ENCODE peak calls at places on chromosome 20, in nine cellular contexts. V is cardiac fibroblast, F is coronary artery, E is SJSA1, J is GM23338, G is heart left ventricle, X is AG04450, P is trophoblast cell, A is left lung. I is an unnamed sample.

GRCh38 chr20:19947611-19948264 is 69.4 kb upstream of the NAA20 start:
- DNase-seq in A (no peak), J (peak), P (peak), V (peak), X (peak), F (no peak), G (no peak), E (peak), I (no peak)

GRCh38 chr20:51636123-51636522 is 93.6 kb upstream of the NFATC2 start:
- DNase-seq in G (no peak), A (no peak), J (no peak), F (no peak), E (no peak), P (no peak), V (no peak), X (no peak), I (no peak)

GRCh38 chr20:48384147-48384818 is 443.5 kb downstream of the PREX1 start:
- DNase-seq in V (no peak), E (no peak), X (no peak), G (no peak), J (peak), A (no peak), P (no peak), F (no peak), I (no peak)

GRCh38 chr20:61185841-61186601 is 66.0 kb upstream of the CDH4 start:
- DNase-seq in E (peak), X (peak), V (peak), G (no peak), F (no peak), J (no peak), P (peak), A (no peak), I (peak)

GRCh38 chr20:35503281-35503680 is 26.2 kb downstream of the C20orf173 start:
- DNase-seq in F (no peak), J (no peak), E (no peak), A (no peak), V (no peak), P (no peak), X (no peak), G (no peak), I (no peak)

GRCh38 chr20:48697845-48698491 is 129.8 kb downstream of the PREX1 start:
- DNase-seq in P (peak), F (peak), G (peak), X (peak), E (peak), V (peak), J (no peak), A (peak), I (peak)

GRCh38 chr20:52747736-52748135 is 224.4 kb upstream of the TSHZ2 start:
- DNase-seq in A (no peak), V (peak), G (no peak), E (no peak), F (no peak), X (no peak), P (no peak), J (peak), I (no peak)

GRCh38 chr20:55649254-55649653 is 356.1 kb downstream of the CBLN4 start:
- DNase-seq in V (no peak), P (no peak), X (no peak), E (no peak), G (no peak), F (no peak), A (no peak), J (no peak), I (no peak)

GRCh38 chr20:58113706-58114105 is 114.7 kb downstream of the ANKRD60 start:
- DNase-seq in V (no peak), X (no peak), F (peak), P (no peak), J (no peak), E (no peak), A (no peak), G (no peak), I (no peak)

GRCh38 chr20:47559141-47559540 is 57.5 kb downstream of the NCOA3 start:
- DNase-seq in V (peak), G (no peak), P (no peak), F (no peak), X (no peak), A (no peak), E (no peak), J (no peak), I (no peak)

GRCh38 chr20:16314722-16315121 is 258.5 kb downstream of the KIF16B start:
- DNase-seq in V (no peak), G (no peak), E (no peak), X (no peak), A (no peak), P (no peak), F (no peak), J (no peak), I (no peak)

GRCh38 chr20:4962257-4962855 is 39.0 kb downstream of the SLC23A2 start:
- DNase-seq in J (no peak), V (no peak), P (peak), X (no peak), E (no peak), A (no peak), G (no peak), F (no peak), I (no peak)

GRCh38 chr20:4509825-4510522 is 211.7 kb upstream of the PRND start:
- DNase-seq in E (no peak), X (no peak), J (no peak), V (no peak), P (no peak), A (no peak), G (no peak), F (no peak), I (no peak)

GRCh38 chr20:20233041-20233514 is 134.8 kb upstream of the INSM1 start:
- DNase-seq in E (no peak), G (no peak), F (no peak), X (no peak), P (no peak), J (no peak), A (no peak), V (no peak), I (no peak)

GRCh38 chr20:14553774-14554524 is 216.5 kb upstream of the FLRT3 start:
- DNase-seq in P (peak), F (no peak), J (no peak), E (no peak), X (no peak), G (no peak), A (no peak), V (peak), I (no peak)

GRCh38 chr20:11045412-11046175 is 371.8 kb upstream of the JAG1 start:
- DNase-seq in E (no peak), F (no peak), A (no peak), V (no peak), G (no peak), X (no peak), P (no peak), J (no peak), I (no peak)

GRCh38 chr20:50248104-50248631 is 57.5 kb downstream of the CEBPB start:
- DNase-seq in A (no peak), E (no peak), P (peak), J (no peak), F (no peak), X (no peak), V (peak), G (no peak), I (peak)

GRCh38 chr20:38445901-38446425 is 10.8 kb upstream of the SNHG17 start:
- DNase-seq in A (no peak), V (no peak), F (no peak), P (no peak), G (no peak), J (no peak), X (no peak), E (no peak), I (peak)

GRCh38 chr20:57697540-57697939 is 12.3 kb downstream of the PMEPA1 start:
- DNase-seq in X (no peak), A (no peak), F (no peak), J (no peak), V (no peak), G (no peak), E (no peak), P (no peak), I (no peak)

GRCh38 chr20:49245921-49246740 is 26.9 kb downstream of the DDX27 start:
- DNase-seq in A (no peak), E (no peak), X (peak), F (no peak), G (no peak), P (peak), J (peak), V (peak), I (peak)

GRCh38 chr20:23082846-23083552 is 3.1 kb downstream of the CD93 start:
- DNase-seq in P (no peak), V (peak), A (peak), X (no peak), J (peak), E (no peak), F (peak), G (peak), I (no peak)

GRCh38 chr20:25248501-25249172 is 752 bp downstream of the PYGB start:
- DNase-seq in X (no peak), J (peak), P (peak), E (no peak), G (no peak), F (no peak), A (peak), V (peak), I (peak)

GRCh38 chr20:19936801-19937583 is 80.2 kb upstream of the NAA20 start:
- DNase-seq in P (no peak), F (no peak), V (no peak), X (no peak), A (peak), J (no peak), G (peak), E (no peak), I (no peak)

GRCh38 chr20:61577065-61577464 is 325.0 kb downstream of the CDH4 start:
- DNase-seq in X (no peak), J (no peak), V (no peak), A (no peak), E (no peak), F (no peak), P (no peak), G (no peak), I (peak)

GRCh38 chr20:46994341-46994740 is 99.7 kb downstream of the EYA2 start:
- DNase-seq in A (no peak), X (no peak), J (no peak), E (no peak), F (no peak), P (no peak), G (no peak), V (no peak), I (no peak)

GRCh38 chr20:39829255-39829654 is 859.8 kb downstream of the MAFB start:
- DNase-seq in J (peak), F (no peak), V (peak), P (no peak), E (no peak), X (no peak), A (no peak), G (no peak), I (no peak)

GRCh38 chr20:4563534-4563933 is 158.2 kb upstream of the PRND start:
- DNase-seq in A (no peak), X (no peak), P (peak), V (peak), J (peak), E (peak), G (no peak), F (no peak), I (no peak)

GRCh38 chr20:20010639-20011500 is 6.3 kb upstream of the NAA20 start:
- DNase-seq in J (no peak), P (no peak), V (peak), E (no peak), F (no peak), G (no peak), A (no peak), X (peak), I (peak)

GRCh38 chr20:21182832-21183563 is 57.1 kb downstream of the KIZ start:
- DNase-seq in J (no peak), V (peak), X (peak), G (no peak), F (no peak), A (no peak), P (peak), E (peak), I (peak)

GRCh38 chr20:4195499-4195898 is 180.1 kb upstream of the RNF24 start:
- DNase-seq in P (no peak), X (no peak), G (no peak), J (peak), E (no peak), V (no peak), F (no peak), A (no peak), I (no peak)

GRCh38 chr20:32652739-32653526 is 20.8 kb downstream of the C20orf203 start:
- DNase-seq in A (peak), V (peak), F (peak), J (peak), P (peak), G (peak), X (peak), E (peak), I (peak)

GRCh38 chr20:34242879-34243278 is 1.7 kb downstream of the ASIP start:
- DNase-seq in P (no peak), J (no peak), E (no peak), A (no peak), G (no peak), F (no peak), X (no peak), V (no peak), I (no peak)

GRCh38 chr20:1418335-1418734 is 25.5 kb upstream of the FKBP1A start:
- DNase-seq in P (peak), A (no peak), E (no peak), X (no peak), J (no peak), V (peak), G (no peak), F (no peak), I (no peak)

GRCh38 chr20:35820715-35821114 is 48.9 kb downstream of the PHF20 start:
- DNase-seq in F (no peak), P (no peak), V (peak), E (no peak), J (no peak), G (no peak), A (no peak), X (no peak), I (no peak)

GRCh38 chr20:33111306-33111705 is 31.9 kb downstream of the BPIFB4 start:
- DNase-seq in V (no peak), X (no peak), G (no peak), P (no peak), F (no peak), A (no peak), E (no peak), J (no peak), I (no peak)

GRCh38 chr20:46770330-46771194 is 61.1 kb downstream of the SLC2A10 start:
- DNase-seq in X (no peak), F (no peak), V (no peak), P (no peak), A (no peak), E (no peak), J (no peak), G (no peak), I (no peak)

GRCh38 chr20:4045082-4045481 is 29.7 kb upstream of the RNF24 start:
- DNase-seq in G (no peak), A (no peak), X (no peak), V (no peak), F (no peak), P (no peak), E (peak), J (no peak), I (no peak)

GRCh38 chr20:44810391-44811149 is at the start of gene RIMS4:
- DNase-seq in J (peak), P (peak), F (peak), X (no peak), E (no peak), G (no peak), V (no peak), A (no peak), I (no peak)

DNA sequence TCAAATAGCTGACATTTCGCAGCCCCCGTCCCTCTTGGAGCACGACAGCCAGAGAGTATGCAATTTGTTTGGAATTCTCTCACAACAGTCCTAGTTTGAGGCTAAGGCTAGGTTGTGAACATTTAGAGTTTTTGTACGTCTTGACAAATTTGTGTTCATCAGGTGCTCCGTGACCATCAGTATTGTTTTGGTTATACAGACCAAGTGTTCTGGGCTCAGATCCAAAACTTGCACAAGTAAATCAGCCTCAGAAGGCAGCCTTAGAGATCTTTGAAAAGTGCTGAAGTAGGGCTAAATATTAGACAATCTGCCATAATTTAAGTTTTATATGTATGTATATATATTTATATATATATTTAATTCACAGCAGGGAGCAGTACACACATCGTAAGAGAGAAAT is 83.5 kb downstream of the PLCB1 start:
- DNase-seq in E (no peak), J (no peak), G (no peak), P (no peak), A (no peak), X (peak), V (peak), F (no peak), I (no peak)
- H3K4me3 ChIP-seq in E (no peak), J (no peak), G (no peak), P (no peak), A (no peak), X (no peak), V (no peak), F (no peak), I (no peak)

GRCh38 chr20:62898970-62899632 is 27.2 kb downstream of the DIDO1 start:
- DNase-seq in E (no peak), G (no peak), F (no peak), X (no peak), P (no peak), J (no peak), V (no peak), A (no peak), I (peak)
- H3K4me3 ChIP-seq in E (no peak), G (no peak), F (no peak), X (no peak), P (no peak), J (no peak), V (no peak), A (no peak), I (no peak)

GRCh38 chr20:17771206-17772004 is 71.6 kb downstream of the BANF2 start:
- DNase-seq in F (no peak), G (no peak), A (no peak), P (peak), E (peak), V (no peak), J (no peak), X (no peak), I (no peak)

GRCh38 chr20:17772005-17772343 is 72.2 kb downstream of the BANF2 start:
- DNase-seq in X (no peak), A (no peak), J (no peak), V (no peak), P (no peak), G (no peak), F (no peak), E (no peak), I (no peak)

DNA sequence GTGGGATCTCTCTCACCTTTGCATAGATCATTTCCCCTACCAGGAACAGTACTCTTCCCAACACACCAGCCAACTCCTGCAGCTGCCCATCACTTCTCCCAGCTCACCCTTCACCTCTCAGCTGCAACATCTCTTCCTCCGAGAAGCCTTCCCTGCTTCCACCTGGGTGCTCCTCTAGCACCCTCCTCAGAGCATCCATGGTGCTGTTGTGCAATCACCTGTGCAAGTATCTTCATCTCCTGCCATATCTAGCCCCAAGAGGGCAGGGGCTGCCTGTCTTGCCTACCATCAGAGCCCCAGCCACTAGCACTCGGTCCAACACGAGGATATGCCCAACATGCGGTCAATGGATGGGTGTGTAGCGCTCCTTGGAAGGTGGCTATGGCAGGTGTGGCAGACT is 75.8 kb downstream of the BANF2 start:
- DNase-seq in V (no peak), X (no peak), P (no peak), G (no peak), A (no peak), J (no peak), E (no peak), F (no peak), I (no peak)
- H3K4me3 ChIP-seq in V (no peak), X (no peak), P (no peak), G (no peak), A (no peak), J (no peak), E (no peak), F (no peak), I (no peak)

DNA sequence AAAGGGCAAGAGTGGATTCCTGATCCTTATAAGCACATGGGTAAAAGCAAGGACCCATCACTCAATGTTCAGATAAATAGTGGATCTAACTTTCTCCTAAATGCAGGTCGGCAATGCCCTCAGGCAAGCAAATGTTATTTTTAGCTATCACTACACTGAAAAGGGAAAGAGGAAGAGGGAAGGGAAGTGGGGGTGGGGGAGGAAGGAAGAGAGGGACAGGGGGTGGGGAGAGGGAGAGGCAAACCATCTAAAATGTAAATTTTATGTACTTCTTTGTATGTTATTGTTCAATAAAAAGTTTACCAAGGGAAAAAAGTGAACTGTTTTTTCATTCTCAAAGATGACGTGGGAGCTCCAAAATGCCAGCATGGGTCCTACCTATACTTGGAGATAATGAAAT is 44.2 kb downstream of the CHD6 start:
- DNase-seq in P (no peak), J (no peak), V (no peak), X (no peak), G (no peak), A (no peak), E (no peak), F (no peak), I (no peak)
- H3K4me3 ChIP-seq in P (no peak), J (peak), V (no peak), X (no peak), G (no peak), A (no peak), E (no peak), F (no peak), I (no peak)

DNA sequence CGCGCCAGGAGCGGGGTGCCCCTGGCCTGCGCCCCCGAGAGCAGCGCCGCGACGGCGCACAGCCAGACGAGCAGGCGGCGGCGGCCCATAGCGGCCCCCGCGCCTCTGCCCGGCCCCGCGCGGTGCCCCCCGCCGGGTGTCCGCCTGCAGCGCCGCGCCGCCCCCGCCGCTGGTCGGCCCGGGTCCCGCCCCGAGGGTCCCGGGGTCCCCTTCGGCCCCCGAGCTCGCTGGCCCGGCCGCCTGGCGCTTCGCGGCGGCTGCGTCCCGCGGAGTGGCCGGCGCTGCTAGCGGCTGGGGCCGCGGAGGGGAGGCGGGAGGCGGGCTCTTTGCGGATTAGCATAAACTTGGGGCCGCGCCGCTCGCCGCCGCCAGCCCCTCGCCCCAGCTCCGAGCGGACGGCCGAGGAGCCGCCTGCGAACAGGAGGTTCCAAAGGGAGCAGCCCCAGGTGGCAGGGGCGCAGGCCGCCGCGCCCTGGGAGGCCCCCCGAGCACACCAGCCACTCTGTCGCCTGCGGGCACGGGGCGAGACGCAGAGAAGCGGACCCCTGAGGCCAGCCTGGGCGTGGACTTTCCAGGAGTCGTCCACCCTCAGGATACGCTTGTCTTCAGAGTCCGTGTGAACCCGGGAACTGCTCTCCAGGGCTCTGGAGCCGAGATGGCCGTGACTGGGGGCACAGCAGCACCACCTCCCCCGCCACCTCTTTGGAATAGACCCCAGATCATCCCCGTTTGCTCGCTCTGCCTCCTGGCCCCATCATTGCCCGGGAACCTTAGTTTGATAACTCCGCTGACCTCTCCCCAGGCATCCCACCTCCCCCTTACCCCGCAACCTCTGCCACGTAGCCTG is at the start of gene EMILIN3:
- DNase-seq in A (no peak), P (peak), X (no peak), G (peak), V (no peak), J (peak), E (no peak), F (no peak), I (peak)
- H3K4me3 ChIP-seq in A (peak), P (peak), X (peak), G (peak), V (peak), J (peak), E (no peak), F (peak), I (no peak)

I was measured in osteoblast.